ENCODE peak calls at places on chromosomes 6 and 20, in six cellular contexts. One of them, this sample, is unnamed.

GRCh38 chr20:4667371-4667773 is 54.3 kb upstream of the PRND start:
- DNase-seq in colonic mucosa: no peak
- DNase-seq in NCI-H460: no peak
- DNase-seq in T-helper 9 cell: no peak
- DNase-seq in NCI-H345: no peak
- DNase-seq in osteoblast: no peak
- DNase-seq in this sample: no peak

GRCh38 chr6:144379356-144379755 is 94.2 kb downstream of the UTRN start:
- DNase-seq in NCI-H460: no peak
- DNase-seq in T-helper 9 cell: no peak
- DNase-seq in NCI-H345: no peak
- DNase-seq in osteoblast: no peak
- DNase-seq in colonic mucosa: no peak
- DNase-seq in this sample: no peak

GRCh38 chr6:15026832-15027231 is 219.0 kb upstream of the JARID2 start:
- DNase-seq in colonic mucosa: no peak
- DNase-seq in NCI-H345: no peak
- DNase-seq in NCI-H460: no peak
- DNase-seq in osteoblast: peak
- DNase-seq in T-helper 9 cell: no peak
- DNase-seq in this sample: no peak

GRCh38 chr6:96925290-96925687 is 761 bp downstream of the KLHL32 start:
- DNase-seq in T-helper 9 cell: no peak
- DNase-seq in NCI-H460: no peak
- DNase-seq in NCI-H345: no peak
- DNase-seq in colonic mucosa: no peak
- DNase-seq in osteoblast: no peak
- DNase-seq in this sample: no peak

GRCh38 chr20:664151-664550 is 11.2 kb upstream of the SRXN1 start:
- DNase-seq in NCI-H345: no peak
- DNase-seq in T-helper 9 cell: no peak
- DNase-seq in osteoblast: peak
- DNase-seq in NCI-H460: no peak
- DNase-seq in colonic mucosa: no peak
- DNase-seq in this sample: no peak

GRCh38 chr20:45892828-45893500 is 1.8 kb downstream of the CTSA start:
- DNase-seq in NCI-H460: no peak
- DNase-seq in T-helper 9 cell: no peak
- DNase-seq in osteoblast: peak
- DNase-seq in NCI-H345: no peak
- DNase-seq in colonic mucosa: peak
- DNase-seq in this sample: peak

GRCh38 chr20:37564388-37565133 is 36.9 kb upstream of the BLCAP start:
- DNase-seq in osteoblast: peak
- DNase-seq in NCI-H345: peak
- DNase-seq in T-helper 9 cell: peak
- DNase-seq in NCI-H460: peak
- DNase-seq in colonic mucosa: peak
- DNase-seq in this sample: no peak

GRCh38 chr6:41373919-41374617 is 38.7 kb downstream of the NCR2 start:
- DNase-seq in NCI-H460: no peak
- DNase-seq in osteoblast: peak
- DNase-seq in T-helper 9 cell: no peak
- DNase-seq in NCI-H345: no peak
- DNase-seq in colonic mucosa: no peak
- DNase-seq in this sample: no peak

GRCh38 chr20:62811320-62811719 is 5.5 kb upstream of the COL9A3 start:
- DNase-seq in colonic mucosa: no peak
- DNase-seq in NCI-H460: no peak
- DNase-seq in osteoblast: no peak
- DNase-seq in NCI-H345: no peak
- DNase-seq in T-helper 9 cell: no peak
- DNase-seq in this sample: no peak

GRCh38 chr6:144219056-144219685 is 66.0 kb upstream of the UTRN start:
- DNase-seq in NCI-H345: peak
- DNase-seq in NCI-H460: peak
- DNase-seq in T-helper 9 cell: no peak
- DNase-seq in colonic mucosa: no peak
- DNase-seq in osteoblast: peak
- DNase-seq in this sample: no peak

GRCh38 chr20:18039063-18039462 is 18.7 kb downstream of the OVOL2 start:
- DNase-seq in NCI-H460: no peak
- DNase-seq in osteoblast: no peak
- DNase-seq in NCI-H345: no peak
- DNase-seq in colonic mucosa: no peak
- DNase-seq in T-helper 9 cell: no peak
- DNase-seq in this sample: no peak

GRCh38 chr6:53603381-53604121 is 58.6 kb upstream of the GCLC start:
- DNase-seq in osteoblast: no peak
- DNase-seq in NCI-H345: peak
- DNase-seq in colonic mucosa: no peak
- DNase-seq in NCI-H460: no peak
- DNase-seq in T-helper 9 cell: no peak
- DNase-seq in this sample: no peak

GRCh38 chr6:31629014-31629413 is 8.5 kb downstream of the PRRC2A start:
- DNase-seq in NCI-H345: no peak
- DNase-seq in osteoblast: no peak
- DNase-seq in NCI-H460: no peak
- DNase-seq in T-helper 9 cell: no peak
- DNase-seq in colonic mucosa: no peak
- DNase-seq in this sample: no peak

This sample was measured in CD8-positive, alpha-beta T cell.